ENCODE peak calls at places on chromosome 1, in seven cellular contexts. One of them, this sample, is unnamed.

GRCh38 chr1:115929846-115930245 is 46.5 kb upstream of the SLC22A15 start:
- DNase-seq in BJ: peak
- DNase-seq in fibroblast of lung: peak
- DNase-seq in K562: no peak
- DNase-seq in esophagus squamous epithelium: no peak
- DNase-seq in lower lobe of right lung: no peak
- DNase-seq in choroid plexus epithelial cell: peak
- DNase-seq in this sample: peak

GRCh38 chr1:38030596-38031512 is 15.7 kb downstream of the POU3F1 start:
- DNase-seq in BJ: no peak
- DNase-seq in fibroblast of lung: no peak
- DNase-seq in K562: no peak
- DNase-seq in esophagus squamous epithelium: no peak
- DNase-seq in lower lobe of right lung: no peak
- DNase-seq in choroid plexus epithelial cell: no peak
- DNase-seq in this sample: no peak

GRCh38 chr1:227556288-227556687 is 7.1 kb upstream of the ZNF678 start:
- DNase-seq in BJ: no peak
- DNase-seq in fibroblast of lung: no peak
- DNase-seq in K562: no peak
- DNase-seq in esophagus squamous epithelium: no peak
- DNase-seq in lower lobe of right lung: no peak
- DNase-seq in choroid plexus epithelial cell: no peak
- DNase-seq in this sample: no peak

GRCh38 chr1:198273901-198274300 is 117.1 kb downstream of the NEK7 start:
- DNase-seq in BJ: no peak
- DNase-seq in fibroblast of lung: no peak
- DNase-seq in K562: no peak
- DNase-seq in esophagus squamous epithelium: no peak
- DNase-seq in lower lobe of right lung: no peak
- DNase-seq in choroid plexus epithelial cell: no peak
- DNase-seq in this sample: no peak

GRCh38 chr1:10694274-10694632 is 102.2 kb downstream of the CASZ1 start:
- DNase-seq in BJ: no peak
- DNase-seq in fibroblast of lung: peak
- DNase-seq in K562: no peak
- DNase-seq in esophagus squamous epithelium: no peak
- DNase-seq in lower lobe of right lung: no peak
- DNase-seq in choroid plexus epithelial cell: peak
- DNase-seq in this sample: no peak

GRCh38 chr1:40381268-40382109 is 8.0 kb downstream of the SMAP2 start:
- DNase-seq in BJ: no peak
- DNase-seq in fibroblast of lung: no peak
- DNase-seq in K562: no peak
- DNase-seq in esophagus squamous epithelium: no peak
- DNase-seq in lower lobe of right lung: no peak
- DNase-seq in choroid plexus epithelial cell: no peak
- DNase-seq in this sample: no peak

GRCh38 chr1:15848143-15848928 is 829 bp downstream of the SPEN start:
- DNase-seq in BJ: no peak
- DNase-seq in fibroblast of lung: peak
- DNase-seq in K562: peak
- DNase-seq in esophagus squamous epithelium: no peak
- DNase-seq in lower lobe of right lung: peak
- DNase-seq in choroid plexus epithelial cell: no peak
- DNase-seq in this sample: peak

GRCh38 chr1:147545133-147545532 is 3.8 kb downstream of the BCL9 start:
- DNase-seq in BJ: no peak
- DNase-seq in fibroblast of lung: peak
- DNase-seq in K562: no peak
- DNase-seq in esophagus squamous epithelium: no peak
- DNase-seq in lower lobe of right lung: peak
- DNase-seq in choroid plexus epithelial cell: peak
- DNase-seq in this sample: peak

GRCh38 chr1:223323491-223324484 is 40.2 kb downstream of the SUSD4 start:
- DNase-seq in BJ: no peak
- DNase-seq in fibroblast of lung: no peak
- DNase-seq in K562: no peak
- DNase-seq in esophagus squamous epithelium: no peak
- DNase-seq in lower lobe of right lung: no peak
- DNase-seq in choroid plexus epithelial cell: no peak
- DNase-seq in this sample: no peak

GRCh38 chr1:244626709-244627108 is 26.2 kb upstream of the DESI2 start:
- DNase-seq in BJ: no peak
- DNase-seq in fibroblast of lung: no peak
- DNase-seq in K562: no peak
- DNase-seq in esophagus squamous epithelium: no peak
- DNase-seq in lower lobe of right lung: no peak
- DNase-seq in choroid plexus epithelial cell: no peak
- DNase-seq in this sample: no peak

GRCh38 chr1:3066250-3066711 is 2.7 kb upstream of the PRDM16 start:
- DNase-seq in BJ: no peak
- DNase-seq in fibroblast of lung: no peak
- DNase-seq in K562: no peak
- DNase-seq in esophagus squamous epithelium: no peak
- DNase-seq in lower lobe of right lung: peak
- DNase-seq in choroid plexus epithelial cell: no peak
- DNase-seq in this sample: no peak

GRCh38 chr1:247357781-247358211 is 26.1 kb upstream of the ZNF496 start:
- DNase-seq in BJ: no peak
- DNase-seq in fibroblast of lung: peak
- DNase-seq in K562: no peak
- DNase-seq in esophagus squamous epithelium: no peak
- DNase-seq in lower lobe of right lung: no peak
- DNase-seq in choroid plexus epithelial cell: peak
- DNase-seq in this sample: peak

GRCh38 chr1:24027838-24028468 is 47.8 kb upstream of the SRSF10 start:
- DNase-seq in BJ: no peak
- DNase-seq in fibroblast of lung: peak
- DNase-seq in K562: no peak
- DNase-seq in esophagus squamous epithelium: no peak
- DNase-seq in lower lobe of right lung: no peak
- DNase-seq in choroid plexus epithelial cell: peak
- DNase-seq in this sample: peak

GRCh38 chr1:229164836-229165285 is 106.0 kb upstream of the RAB4A start:
- DNase-seq in BJ: no peak
- DNase-seq in fibroblast of lung: no peak
- DNase-seq in K562: no peak
- DNase-seq in esophagus squamous epithelium: no peak
- DNase-seq in lower lobe of right lung: no peak
- DNase-seq in choroid plexus epithelial cell: no peak
- DNase-seq in this sample: no peak

GRCh38 chr1:33655496-33655895 is 183.1 kb downstream of the ZSCAN20 start:
- DNase-seq in BJ: no peak
- DNase-seq in fibroblast of lung: no peak
- DNase-seq in K562: no peak
- DNase-seq in esophagus squamous epithelium: no peak
- DNase-seq in lower lobe of right lung: no peak
- DNase-seq in choroid plexus epithelial cell: no peak
- DNase-seq in this sample: no peak

GRCh38 chr1:20125091-20125490 is 5.8 kb upstream of the PLA2G2D start:
- DNase-seq in BJ: no peak
- DNase-seq in fibroblast of lung: peak
- DNase-seq in K562: no peak
- DNase-seq in esophagus squamous epithelium: no peak
- DNase-seq in lower lobe of right lung: no peak
- DNase-seq in choroid plexus epithelial cell: no peak
- DNase-seq in this sample: no peak

GRCh38 chr1:16183157-16183556 is 27.3 kb upstream of the EPHA2 start:
- DNase-seq in BJ: no peak
- DNase-seq in fibroblast of lung: peak
- DNase-seq in K562: no peak
- DNase-seq in esophagus squamous epithelium: no peak
- DNase-seq in lower lobe of right lung: peak
- DNase-seq in choroid plexus epithelial cell: peak
- DNase-seq in this sample: peak

GRCh38 chr1:50562106-50562505 is 138.9 kb upstream of the DMRTA2 start:
- DNase-seq in BJ: no peak
- DNase-seq in fibroblast of lung: no peak
- DNase-seq in K562: no peak
- DNase-seq in esophagus squamous epithelium: no peak
- DNase-seq in lower lobe of right lung: no peak
- DNase-seq in choroid plexus epithelial cell: no peak
- DNase-seq in this sample: peak

GRCh38 chr1:202235856-202236837 is 42.5 kb downstream of the LGR6 start:
- DNase-seq in BJ: peak
- DNase-seq in fibroblast of lung: peak
- DNase-seq in K562: peak
- DNase-seq in esophagus squamous epithelium: no peak
- DNase-seq in lower lobe of right lung: peak
- DNase-seq in choroid plexus epithelial cell: peak
- DNase-seq in this sample: peak

GRCh38 chr1:94532077-94532476 is 9.5 kb downstream of the F3 start:
- DNase-seq in BJ: no peak
- DNase-seq in fibroblast of lung: no peak
- DNase-seq in K562: no peak
- DNase-seq in esophagus squamous epithelium: no peak
- DNase-seq in lower lobe of right lung: no peak
- DNase-seq in choroid plexus epithelial cell: no peak
- DNase-seq in this sample: no peak

GRCh38 chr1:223844521-223844961 is 1.2 kb downstream of the TP53BP2 start:
- DNase-seq in BJ: no peak
- DNase-seq in fibroblast of lung: no peak
- DNase-seq in K562: no peak
- DNase-seq in esophagus squamous epithelium: no peak
- DNase-seq in lower lobe of right lung: no peak
- DNase-seq in choroid plexus epithelial cell: no peak
- DNase-seq in this sample: no peak

GRCh38 chr1:75797606-75798216 is 1.0 kb downstream of the MSH4 start:
- DNase-seq in BJ: no peak
- DNase-seq in fibroblast of lung: no peak
- DNase-seq in K562: no peak
- DNase-seq in esophagus squamous epithelium: no peak
- DNase-seq in lower lobe of right lung: no peak
- DNase-seq in choroid plexus epithelial cell: no peak
- DNase-seq in this sample: no peak

GRCh38 chr1:231625975-231626534 is 535 bp upstream of the DISC1 start:
- DNase-seq in BJ: no peak
- DNase-seq in fibroblast of lung: no peak
- DNase-seq in K562: no peak
- DNase-seq in esophagus squamous epithelium: no peak
- DNase-seq in lower lobe of right lung: no peak
- DNase-seq in choroid plexus epithelial cell: no peak
- DNase-seq in this sample: no peak

GRCh38 chr1:111214086-111214801 is 13.3 kb upstream of the CHI3L2 start:
- DNase-seq in BJ: no peak
- DNase-seq in fibroblast of lung: peak
- DNase-seq in K562: no peak
- DNase-seq in esophagus squamous epithelium: no peak
- DNase-seq in lower lobe of right lung: no peak
- DNase-seq in choroid plexus epithelial cell: no peak
- DNase-seq in this sample: no peak

GRCh38 chr1:224481601-224482000 is 47.0 kb upstream of the WDR26 start:
- DNase-seq in BJ: no peak
- DNase-seq in fibroblast of lung: no peak
- DNase-seq in K562: no peak
- DNase-seq in esophagus squamous epithelium: no peak
- DNase-seq in lower lobe of right lung: no peak
- DNase-seq in choroid plexus epithelial cell: no peak
- DNase-seq in this sample: no peak

GRCh38 chr1:201312298-201312697 is 29.0 kb downstream of the PKP1 start:
- DNase-seq in BJ: no peak
- DNase-seq in fibroblast of lung: no peak
- DNase-seq in K562: no peak
- DNase-seq in esophagus squamous epithelium: no peak
- DNase-seq in lower lobe of right lung: peak
- DNase-seq in choroid plexus epithelial cell: no peak
- DNase-seq in this sample: no peak

GRCh38 chr1:214120951-214121350 is 133.2 kb downstream of the PROX1 start:
- DNase-seq in BJ: no peak
- DNase-seq in fibroblast of lung: no peak
- DNase-seq in K562: no peak
- DNase-seq in esophagus squamous epithelium: no peak
- DNase-seq in lower lobe of right lung: no peak
- DNase-seq in choroid plexus epithelial cell: no peak
- DNase-seq in this sample: no peak

GRCh38 chr1:2555634-2556276 is 416 bp upstream of the TNFRSF14 start:
- DNase-seq in BJ: no peak
- DNase-seq in fibroblast of lung: no peak
- DNase-seq in K562: no peak
- DNase-seq in esophagus squamous epithelium: peak
- DNase-seq in lower lobe of right lung: peak
- DNase-seq in choroid plexus epithelial cell: peak
- DNase-seq in this sample: peak

GRCh38 chr1:178093958-178094751 is at the start of gene RASAL2:
- DNase-seq in BJ: no peak
- DNase-seq in fibroblast of lung: peak
- DNase-seq in K562: peak
- DNase-seq in esophagus squamous epithelium: no peak
- DNase-seq in lower lobe of right lung: peak
- DNase-seq in choroid plexus epithelial cell: peak
- DNase-seq in this sample: peak

GRCh38 chr1:243409284-243409683 is 153.4 kb downstream of the SDCCAG8 start:
- DNase-seq in BJ: no peak
- DNase-seq in fibroblast of lung: no peak
- DNase-seq in K562: no peak
- DNase-seq in esophagus squamous epithelium: no peak
- DNase-seq in lower lobe of right lung: no peak
- DNase-seq in choroid plexus epithelial cell: peak
- DNase-seq in this sample: peak
- TF ChIP-seq CTCF in BJ: no peak
- TF ChIP-seq CTCF in fibroblast of lung: no peak
- TF ChIP-seq CTCF in K562: peak
- TF ChIP-seq CTCF in esophagus squamous epithelium: no peak
- TF ChIP-seq CTCF in lower lobe of right lung: no peak
- TF ChIP-seq CTCF in choroid plexus epithelial cell: peak
- TF ChIP-seq CTCF in this sample: peak

GRCh38 chr1:188169971-188170370 is 1341.2 kb downstream of the PLA2G4A start:
- DNase-seq in BJ: no peak
- DNase-seq in fibroblast of lung: no peak
- DNase-seq in K562: no peak
- DNase-seq in esophagus squamous epithelium: no peak
- DNase-seq in lower lobe of right lung: no peak
- DNase-seq in choroid plexus epithelial cell: no peak
- DNase-seq in this sample: no peak
- H3K4me3 ChIP-seq in BJ: no peak
- H3K4me3 ChIP-seq in fibroblast of lung: no peak
- H3K4me3 ChIP-seq in K562: no peak
- H3K4me3 ChIP-seq in esophagus squamous epithelium: no peak
- H3K4me3 ChIP-seq in lower lobe of right lung: no peak
- H3K4me3 ChIP-seq in choroid plexus epithelial cell: no peak
- H3K4me3 ChIP-seq in this sample: no peak

DNA sequence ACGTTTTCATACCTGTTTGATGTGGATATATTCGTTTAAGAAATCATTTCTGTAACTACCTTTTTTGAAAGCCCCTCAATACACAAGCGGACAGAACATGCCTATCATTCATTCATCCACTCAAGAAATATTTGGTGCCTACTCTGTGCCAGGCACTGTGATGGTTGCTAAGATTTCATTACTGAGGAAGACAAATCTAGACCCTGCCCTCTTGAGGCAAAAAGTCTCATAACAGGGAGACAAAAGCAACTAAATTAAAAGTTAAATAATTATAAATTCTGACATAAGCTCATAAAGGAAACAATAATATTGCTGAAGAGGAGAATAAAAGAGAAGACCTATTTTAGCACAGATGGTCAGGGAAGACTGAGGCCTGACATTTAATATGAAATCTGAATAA is 203.5 kb upstream of the ZNHIT6 start:
- DNase-seq in BJ: no peak
- DNase-seq in fibroblast of lung: no peak
- DNase-seq in K562: no peak
- DNase-seq in esophagus squamous epithelium: no peak
- DNase-seq in lower lobe of right lung: no peak
- DNase-seq in choroid plexus epithelial cell: peak
- DNase-seq in this sample: peak
- TF ChIP-seq CTCF in BJ: peak
- TF ChIP-seq CTCF in fibroblast of lung: peak
- TF ChIP-seq CTCF in K562: no peak
- TF ChIP-seq CTCF in esophagus squamous epithelium: no peak
- TF ChIP-seq CTCF in lower lobe of right lung: no peak
- TF ChIP-seq CTCF in choroid plexus epithelial cell: peak
- TF ChIP-seq CTCF in this sample: peak

GRCh38 chr1:28417441-28418277 is 48.1 kb downstream of the PHACTR4 start:
- DNase-seq in BJ: no peak
- DNase-seq in fibroblast of lung: peak
- DNase-seq in K562: no peak
- DNase-seq in esophagus squamous epithelium: no peak
- DNase-seq in lower lobe of right lung: no peak
- DNase-seq in choroid plexus epithelial cell: peak
- DNase-seq in this sample: peak
- H3K4me3 ChIP-seq in BJ: no peak
- H3K4me3 ChIP-seq in fibroblast of lung: no peak
- H3K4me3 ChIP-seq in K562: peak
- H3K4me3 ChIP-seq in esophagus squamous epithelium: peak
- H3K4me3 ChIP-seq in lower lobe of right lung: no peak
- H3K4me3 ChIP-seq in choroid plexus epithelial cell: no peak
- H3K4me3 ChIP-seq in this sample: peak

This sample was measured in fibroblast of the aortic adventitia.